ENCODE peak calls at places on chromosomes 13 and 19, in seven cellular contexts. L is cardiac fibroblast, Y is KG1, D is hypothalamus, E is left ventricle myocardium inferior, J is NT2/D1, Q is GM23338. G is an unnamed sample.
A peak's percentile ranks its signal among the peaks of the same experiment; 100 is the strongest.

GRCh38 chr13:113545455-113545930 is 39.1 kb upstream of the TFDP1 start:
- DNase-seq in J (peak; percentile 33), Y (no peak), D (no peak), E (peak; percentile 24), L (no peak), Q (no peak), G (peak; percentile 55)

GRCh38 chr13:29704648-29705047 is 109.2 kb upstream of the SLC7A1 start:
- DNase-seq in J (no peak), D (no peak), E (peak; percentile 23), Q (no peak), Y (no peak), L (peak; percentile 5), G (no peak)

GRCh38 chr19:47274891-47275865 is 493 bp downstream of the INAFM1 start:
- DNase-seq in Y (no peak), J (no peak), Q (peak; percentile 62), E (peak; percentile 22), L (peak; percentile 31), D (peak; percentile 46), G (no peak)

GRCh38 chr19:37931941-37932655 is 25.1 kb downstream of the SIPA1L3 start:
- DNase-seq in Y (no peak), D (peak; percentile 54), L (peak; percentile 51), J (peak; percentile 20), E (peak; percentile 32), Q (peak; percentile 90), G (peak; percentile 98)

GRCh38 chr13:87120476-87120875 is 550.7 kb upstream of the SLITRK5 start:
- DNase-seq in L (no peak), Q (no peak), J (no peak), E (no peak), D (no peak), Y (no peak), G (peak; percentile 1)

GRCh38 chr19:47430041-47430802 is 10.9 kb upstream of the MEIS3 start:
- DNase-seq in L (peak; percentile 62), D (no peak), Y (peak; percentile 15), Q (peak; percentile 79), E (no peak), J (no peak), G (peak; percentile 33)

GRCh38 chr19:49486232-49486631 is 1.2 kb upstream of the RPL13A start:
- DNase-seq in E (no peak), Y (no peak), J (no peak), Q (no peak), D (no peak), L (no peak), G (no peak)

GRCh38 chr19:49338691-49339363 is 3.6 kb downstream of the CD37 start:
- DNase-seq in E (peak; percentile 75), L (peak; percentile 34), D (peak; percentile 49), J (peak; percentile 68), Y (no peak), Q (peak; percentile 99), G (no peak)

GRCh38 chr19:46710687-46711086 is 6.2 kb downstream of the PRKD2 start:
- DNase-seq in D (no peak), J (no peak), Q (peak; percentile 89), L (no peak), E (no peak), Y (no peak), G (no peak)

GRCh38 chr19:28841531-28841930 is 371.4 kb downstream of the UQCRFS1 start:
- DNase-seq in E (no peak), J (no peak), Y (no peak), D (no peak), L (no peak), Q (no peak), G (no peak)

GRCh38 chr13:48398450-48399095 is 14.3 kb downstream of the LPAR6 start:
- DNase-seq in J (no peak), Q (no peak), D (no peak), L (peak; percentile 62), Y (no peak), E (no peak), G (no peak)

GRCh38 chr13:107025991-107026390 is 458.1 kb upstream of the ARGLU1 start:
- DNase-seq in Y (no peak), L (peak; percentile 2), J (no peak), D (peak; percentile 7), Q (no peak), E (peak; percentile 31), G (peak; percentile 3)

GRCh38 chr13:47126432-47126831 is 229.6 kb upstream of the HTR2A start:
- DNase-seq in L (peak; percentile 31), J (no peak), E (no peak), D (no peak), Q (no peak), Y (no peak), G (peak; percentile 28)

GRCh38 chr19:52307275-52307674 is 10.3 kb downstream of the ZNF480 start:
- DNase-seq in Y (no peak), Q (peak; percentile 58), E (no peak), D (no peak), L (peak; percentile 38), J (no peak), G (peak; percentile 7)